ENCODE peak calls at places on chromosomes 11 and 22, in nine cellular contexts. One of them, this sample, is unnamed. For H3K4me1 and H3K9me3, the result is how much of the 10 kb centered on the place peaks cover.

GRCh38 chr11:129695543-129696308 is 119.9 kb upstream of the TMEM45B start:
- DNase-seq in Peyer's patch: peak
- DNase-seq in adrenal gland: peak
- DNase-seq in pancreas: peak
- DNase-seq in heart right ventricle: peak
- DNase-seq in SK-N-SH: peak
- DNase-seq in tibial nerve: no peak
- DNase-seq in stomach: peak
- DNase-seq in neural progenitor cell: peak
- DNase-seq in this sample: peak

GRCh38 chr22:44439356-44440223 is 58.4 kb downstream of the RTL6 start:
- DNase-seq in neural progenitor cell: no peak
- DNase-seq in adrenal gland: no peak
- DNase-seq in pancreas: no peak
- DNase-seq in heart right ventricle: no peak
- DNase-seq in tibial nerve: no peak
- DNase-seq in Peyer's patch: peak
- DNase-seq in SK-N-SH: no peak
- DNase-seq in stomach: no peak
- DNase-seq in this sample: no peak

GRCh38 chr11:64337538-64338249 is 2.3 kb upstream of the CCDC88B start:
- DNase-seq in pancreas: no peak
- DNase-seq in SK-N-SH: no peak
- DNase-seq in Peyer's patch: no peak
- DNase-seq in tibial nerve: no peak
- DNase-seq in heart right ventricle: no peak
- DNase-seq in stomach: no peak
- DNase-seq in adrenal gland: no peak
- DNase-seq in neural progenitor cell: no peak
- DNase-seq in this sample: no peak

GRCh38 chr11:65433657-65434056 is 11.1 kb downstream of the NEAT1 start:
- DNase-seq in heart right ventricle: no peak
- DNase-seq in Peyer's patch: peak
- DNase-seq in tibial nerve: no peak
- DNase-seq in adrenal gland: peak
- DNase-seq in neural progenitor cell: no peak
- DNase-seq in stomach: no peak
- DNase-seq in SK-N-SH: no peak
- DNase-seq in pancreas: no peak
- DNase-seq in this sample: no peak

GRCh38 chr22:29810156-29810555 is 27.9 kb downstream of the ASCC2 start:
- DNase-seq in adrenal gland: no peak
- DNase-seq in heart right ventricle: no peak
- DNase-seq in stomach: no peak
- DNase-seq in neural progenitor cell: no peak
- DNase-seq in tibial nerve: no peak
- DNase-seq in SK-N-SH: no peak
- DNase-seq in pancreas: no peak
- DNase-seq in Peyer's patch: no peak
- DNase-seq in this sample: no peak

GRCh38 chr11:131455843-131456704 is 85.7 kb downstream of the NTM start:
- DNase-seq in tibial nerve: no peak
- DNase-seq in Peyer's patch: no peak
- DNase-seq in pancreas: no peak
- DNase-seq in adrenal gland: no peak
- DNase-seq in heart right ventricle: no peak
- DNase-seq in neural progenitor cell: no peak
- DNase-seq in stomach: no peak
- DNase-seq in SK-N-SH: no peak
- DNase-seq in this sample: no peak

GRCh38 chr11:122213111-122213510 is 97.1 kb upstream of the BLID start:
- DNase-seq in adrenal gland: no peak
- DNase-seq in stomach: no peak
- DNase-seq in tibial nerve: no peak
- DNase-seq in pancreas: no peak
- DNase-seq in heart right ventricle: no peak
- DNase-seq in SK-N-SH: no peak
- DNase-seq in Peyer's patch: peak
- DNase-seq in neural progenitor cell: no peak
- DNase-seq in this sample: no peak

GRCh38 chr22:43376765-43377485 is 33.8 kb upstream of the SCUBE1 start:
- DNase-seq in heart right ventricle: no peak
- DNase-seq in neural progenitor cell: no peak
- DNase-seq in tibial nerve: no peak
- DNase-seq in stomach: peak
- DNase-seq in Peyer's patch: no peak
- DNase-seq in SK-N-SH: no peak
- DNase-seq in pancreas: peak
- DNase-seq in adrenal gland: no peak
- DNase-seq in this sample: no peak

GRCh38 chr22:20400606-20401375 is 6.8 kb downstream of the ZNF74 start:
- DNase-seq in Peyer's patch: no peak
- DNase-seq in heart right ventricle: no peak
- DNase-seq in neural progenitor cell: no peak
- DNase-seq in adrenal gland: no peak
- DNase-seq in stomach: no peak
- DNase-seq in pancreas: no peak
- DNase-seq in tibial nerve: no peak
- DNase-seq in SK-N-SH: no peak
- DNase-seq in this sample: no peak

GRCh38 chr11:123561046-123561781 is 93.2 kb downstream of the SCN3B start:
- DNase-seq in stomach: peak
- DNase-seq in tibial nerve: no peak
- DNase-seq in adrenal gland: peak
- DNase-seq in pancreas: peak
- DNase-seq in heart right ventricle: peak
- DNase-seq in neural progenitor cell: peak
- DNase-seq in Peyer's patch: no peak
- DNase-seq in SK-N-SH: peak
- DNase-seq in this sample: no peak

GRCh38 chr11:97290444-97291041 is 900.7 kb downstream of the JRKL start:
- DNase-seq in neural progenitor cell: no peak
- DNase-seq in tibial nerve: no peak
- DNase-seq in SK-N-SH: no peak
- DNase-seq in heart right ventricle: no peak
- DNase-seq in pancreas: no peak
- DNase-seq in Peyer's patch: no peak
- DNase-seq in stomach: no peak
- DNase-seq in adrenal gland: no peak
- DNase-seq in this sample: no peak

GRCh38 chr11:119342362-119343130 is 1.9 kb upstream of the C1QTNF5 start:
- DNase-seq in heart right ventricle: no peak
- DNase-seq in adrenal gland: no peak
- DNase-seq in neural progenitor cell: no peak
- DNase-seq in stomach: no peak
- DNase-seq in pancreas: no peak
- DNase-seq in Peyer's patch: no peak
- DNase-seq in SK-N-SH: no peak
- DNase-seq in tibial nerve: no peak
- DNase-seq in this sample: peak

GRCh38 chr11:1503708-1504104 is 17.1 kb upstream of the MOB2 start:
- DNase-seq in stomach: peak
- DNase-seq in neural progenitor cell: no peak
- DNase-seq in SK-N-SH: peak
- DNase-seq in adrenal gland: peak
- DNase-seq in tibial nerve: no peak
- DNase-seq in heart right ventricle: peak
- DNase-seq in pancreas: no peak
- DNase-seq in Peyer's patch: no peak
- DNase-seq in this sample: peak

GRCh38 chr11:1504581-1505290 is 18.2 kb upstream of the MOB2 start:
- DNase-seq in pancreas: no peak
- DNase-seq in adrenal gland: no peak
- DNase-seq in Peyer's patch: no peak
- DNase-seq in neural progenitor cell: no peak
- DNase-seq in tibial nerve: no peak
- DNase-seq in SK-N-SH: no peak
- DNase-seq in heart right ventricle: no peak
- DNase-seq in stomach: no peak
- DNase-seq in this sample: peak

GRCh38 chr11:1504164-1504563 is 17.6 kb upstream of the MOB2 start:
- DNase-seq in adrenal gland: peak
- DNase-seq in heart right ventricle: no peak
- DNase-seq in stomach: no peak
- DNase-seq in neural progenitor cell: no peak
- DNase-seq in SK-N-SH: no peak
- DNase-seq in tibial nerve: no peak
- DNase-seq in pancreas: no peak
- DNase-seq in Peyer's patch: no peak
- DNase-seq in this sample: peak

GRCh38 chr11:1506981-1507380 is 20.4 kb upstream of the MOB2 start:
- DNase-seq in stomach: no peak
- DNase-seq in adrenal gland: no peak
- DNase-seq in tibial nerve: no peak
- DNase-seq in Peyer's patch: no peak
- DNase-seq in neural progenitor cell: no peak
- DNase-seq in heart right ventricle: no peak
- DNase-seq in pancreas: no peak
- DNase-seq in SK-N-SH: no peak
- DNase-seq in this sample: peak

DNA sequence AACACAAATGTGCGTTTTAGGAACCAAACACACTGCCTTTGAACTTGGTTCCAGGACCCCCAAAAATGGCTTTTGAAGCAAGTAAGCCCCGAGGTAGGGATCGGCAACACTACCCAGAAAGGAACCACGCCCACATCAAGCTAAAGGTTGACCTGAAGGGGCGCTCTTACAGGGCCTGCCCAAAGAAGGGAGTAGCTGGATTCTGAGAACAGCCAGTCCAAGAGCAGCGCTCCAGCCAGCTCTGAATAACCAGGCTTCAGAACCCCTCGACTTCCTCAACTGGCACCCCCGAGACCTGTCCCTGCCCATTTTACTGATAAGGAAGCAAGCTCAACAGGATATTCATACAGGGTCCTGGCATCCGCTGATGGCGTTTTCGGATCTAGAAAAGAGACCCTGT is 18.9 kb upstream of the MOB2 start:
- DNase-seq in neural progenitor cell: peak
- DNase-seq in stomach: no peak
- DNase-seq in heart right ventricle: no peak
- DNase-seq in Peyer's patch: no peak
- DNase-seq in tibial nerve: no peak
- DNase-seq in SK-N-SH: no peak
- DNase-seq in pancreas: no peak
- DNase-seq in adrenal gland: no peak
- DNase-seq in this sample: peak
- H3K4me1 ChIP-seq in neural progenitor cell: under half
- H3K4me1 ChIP-seq in stomach: half or more
- H3K4me1 ChIP-seq in heart right ventricle: half or more
- H3K4me1 ChIP-seq in Peyer's patch: under half
- H3K4me1 ChIP-seq in tibial nerve: under half
- H3K4me1 ChIP-seq in SK-N-SH: under half
- H3K4me1 ChIP-seq in pancreas: under half
- H3K4me1 ChIP-seq in adrenal gland: under half
- H3K4me1 ChIP-seq in this sample: half or more

DNA sequence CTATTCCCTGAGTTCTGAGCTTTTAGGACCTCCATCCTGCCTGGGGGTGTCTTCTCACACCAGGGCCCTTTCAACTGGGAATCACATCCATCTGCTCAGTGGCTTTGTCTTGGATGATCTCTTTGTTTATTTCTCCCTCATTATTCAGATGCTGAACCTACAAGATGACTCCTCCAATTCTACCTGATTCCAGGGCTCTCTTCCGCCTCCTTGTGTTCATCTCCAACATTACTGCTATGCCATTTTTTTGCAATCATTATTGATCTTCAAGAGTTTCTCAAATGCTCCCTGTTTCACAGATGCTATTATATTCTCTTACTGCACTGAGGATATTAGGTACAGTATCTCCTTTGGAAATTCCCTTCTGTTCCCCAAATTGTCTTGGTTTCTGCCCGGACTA is 307.7 kb downstream of the SHANK2 start:
- DNase-seq in stomach: no peak
- DNase-seq in tibial nerve: no peak
- DNase-seq in neural progenitor cell: no peak
- DNase-seq in Peyer's patch: no peak
- DNase-seq in adrenal gland: no peak
- DNase-seq in SK-N-SH: no peak
- DNase-seq in heart right ventricle: no peak
- DNase-seq in pancreas: no peak
- DNase-seq in this sample: no peak
- H3K9me3 ChIP-seq in stomach: under half
- H3K9me3 ChIP-seq in tibial nerve: half or more
- H3K9me3 ChIP-seq in neural progenitor cell: under half
- H3K9me3 ChIP-seq in Peyer's patch: under half
- H3K9me3 ChIP-seq in adrenal gland: under half
- H3K9me3 ChIP-seq in SK-N-SH: under half
- H3K9me3 ChIP-seq in heart right ventricle: under half
- H3K9me3 ChIP-seq in pancreas: under half
- H3K9me3 ChIP-seq in this sample: under half

GRCh38 chr11:94544832-94545640 is 1.3 kb downstream of the FUT4 start:
- DNase-seq in Peyer's patch: peak
- DNase-seq in SK-N-SH: no peak
- DNase-seq in pancreas: peak
- DNase-seq in neural progenitor cell: peak
- DNase-seq in tibial nerve: no peak
- DNase-seq in heart right ventricle: peak
- DNase-seq in adrenal gland: no peak
- DNase-seq in stomach: peak
- DNase-seq in this sample: peak
- H3K4me1 ChIP-seq in Peyer's patch: under half
- H3K4me1 ChIP-seq in SK-N-SH: under half
- H3K4me1 ChIP-seq in pancreas: under half
- H3K4me1 ChIP-seq in neural progenitor cell: under half
- H3K4me1 ChIP-seq in tibial nerve: under half
- H3K4me1 ChIP-seq in heart right ventricle: half or more
- H3K4me1 ChIP-seq in adrenal gland: under half
- H3K4me1 ChIP-seq in stomach: half or more
- H3K4me1 ChIP-seq in this sample: under half

GRCh38 chr22:48099251-48099650 is 1336.8 kb downstream of the TBC1D22A start:
- DNase-seq in neural progenitor cell: no peak
- DNase-seq in adrenal gland: no peak
- DNase-seq in Peyer's patch: no peak
- DNase-seq in tibial nerve: no peak
- DNase-seq in pancreas: no peak
- DNase-seq in SK-N-SH: no peak
- DNase-seq in heart right ventricle: no peak
- DNase-seq in stomach: peak
- DNase-seq in this sample: no peak

GRCh38 chr22:48102581-48102980 is 1340.1 kb downstream of the TBC1D22A start:
- DNase-seq in Peyer's patch: no peak
- DNase-seq in heart right ventricle: no peak
- DNase-seq in pancreas: no peak
- DNase-seq in tibial nerve: no peak
- DNase-seq in SK-N-SH: no peak
- DNase-seq in stomach: peak
- DNase-seq in adrenal gland: no peak
- DNase-seq in neural progenitor cell: no peak
- DNase-seq in this sample: no peak

GRCh38 chr22:48099671-48100070 is 1337.2 kb downstream of the TBC1D22A start:
- DNase-seq in neural progenitor cell: no peak
- DNase-seq in SK-N-SH: no peak
- DNase-seq in stomach: peak
- DNase-seq in Peyer's patch: no peak
- DNase-seq in tibial nerve: no peak
- DNase-seq in adrenal gland: no peak
- DNase-seq in pancreas: no peak
- DNase-seq in heart right ventricle: no peak
- DNase-seq in this sample: no peak

GRCh38 chr22:48101704-48102103 is 1339.3 kb downstream of the TBC1D22A start:
- DNase-seq in pancreas: no peak
- DNase-seq in adrenal gland: no peak
- DNase-seq in Peyer's patch: no peak
- DNase-seq in stomach: peak
- DNase-seq in SK-N-SH: no peak
- DNase-seq in heart right ventricle: no peak
- DNase-seq in tibial nerve: no peak
- DNase-seq in neural progenitor cell: no peak
- DNase-seq in this sample: no peak

GRCh38 chr22:48100685-48101417 is 1338.4 kb downstream of the TBC1D22A start:
- DNase-seq in Peyer's patch: no peak
- DNase-seq in pancreas: no peak
- DNase-seq in heart right ventricle: no peak
- DNase-seq in SK-N-SH: no peak
- DNase-seq in stomach: peak
- DNase-seq in tibial nerve: no peak
- DNase-seq in adrenal gland: no peak
- DNase-seq in neural progenitor cell: no peak
- DNase-seq in this sample: no peak
- H3K9me3 ChIP-seq in Peyer's patch: under half
- H3K9me3 ChIP-seq in pancreas: under half
- H3K9me3 ChIP-seq in heart right ventricle: under half
- H3K9me3 ChIP-seq in SK-N-SH: under half
- H3K9me3 ChIP-seq in stomach: under half
- H3K9me3 ChIP-seq in tibial nerve: under half
- H3K9me3 ChIP-seq in adrenal gland: under half
- H3K9me3 ChIP-seq in neural progenitor cell: under half
- H3K9me3 ChIP-seq in this sample: under half